ENCODE peak calls at places on chromosomes 2 and 18, in eight cellular contexts. O, H, M, Q, A, V, J and K are unnamed samples.

GRCh38 chr2:219269362-219270054 is 9.7 kb upstream of the DNAJB2 start:
- DNase-seq in H (no peak), J (no peak), O (peak), M (no peak), A (no peak), Q (no peak), V (no peak), K (no peak)

GRCh38 chr2:1618974-1619373 is 125.3 kb downstream of the PXDN start:
- DNase-seq in V (no peak), M (no peak), A (peak), O (no peak), H (no peak), Q (no peak), J (no peak), K (no peak)

GRCh38 chr2:240962371-240963064 is 35.9 kb upstream of the SNED1 start:
- DNase-seq in Q (no peak), M (no peak), O (no peak), V (no peak), H (no peak), J (no peak), A (no peak), K (no peak)

GRCh38 chr2:178865537-178865936 is 58.3 kb upstream of the TTN start:
- DNase-seq in M (no peak), H (no peak), O (no peak), A (no peak), J (no peak), Q (no peak), V (no peak), K (peak)

GRCh38 chr2:28915939-28916338 is 21.5 kb downstream of the WDR43 start:
- DNase-seq in V (no peak), O (peak), H (no peak), Q (no peak), J (no peak), M (no peak), A (no peak), K (no peak)

GRCh38 chr2:133986076-133986837 is 267.6 kb upstream of the MGAT5 start:
- DNase-seq in A (no peak), V (no peak), Q (no peak), M (peak), H (peak), O (peak), J (no peak), K (peak)

GRCh38 chr18:48668466-48669179 is 129.8 kb downstream of the CTIF start:
- DNase-seq in O (no peak), J (no peak), Q (no peak), H (no peak), M (no peak), A (no peak), V (no peak), K (no peak)

GRCh38 chr2:203582468-203582867 is 47.4 kb upstream of the RAPH1 start:
- DNase-seq in Q (no peak), J (no peak), M (peak), O (no peak), V (no peak), H (peak), A (peak), K (peak)

GRCh38 chr2:32947484-32948143 is 861 bp downstream of the LTBP1 start:
- DNase-seq in A (peak), O (peak), Q (peak), J (no peak), H (peak), V (no peak), M (peak), K (peak)

GRCh38 chr2:159661286-159661685 is 44.9 kb upstream of the BAZ2B start:
- DNase-seq in J (no peak), A (no peak), V (no peak), O (no peak), M (peak), H (peak), Q (no peak), K (no peak)

GRCh38 chr2:24201496-24201895 is 26.6 kb downstream of the FAM228A start:
- DNase-seq in O (no peak), M (peak), J (no peak), A (no peak), H (peak), V (no peak), Q (no peak), K (no peak)

GRCh38 chr18:5298156-5298852 is 2.8 kb upstream of the ZBTB14 start:
- DNase-seq in V (no peak), J (no peak), A (no peak), M (no peak), O (no peak), Q (no peak), H (no peak), K (no peak)

GRCh38 chr18:76654536-76654935 is 159.5 kb upstream of the ZNF516 start:
- DNase-seq in A (no peak), M (no peak), Q (no peak), O (no peak), H (no peak), J (no peak), V (no peak), K (no peak)

GRCh38 chr2:233455006-233455405 is 100.7 kb downstream of the DGKD start:
- DNase-seq in H (no peak), Q (no peak), O (no peak), V (no peak), A (no peak), J (no peak), M (no peak), K (no peak)

GRCh38 chr18:31738460-31739407 is 21.9 kb downstream of the SLC25A52 start:
- DNase-seq in M (no peak), H (no peak), V (no peak), O (peak), A (no peak), J (no peak), Q (no peak), K (no peak)

GRCh38 chr2:67476808-67477790 is 80.0 kb downstream of the ETAA1 start:
- DNase-seq in Q (peak), J (peak), H (peak), M (peak), A (peak), O (peak), V (no peak), K (no peak)

GRCh38 chr2:162074579-162074922 is 536 bp upstream of the DPP4 start:
- DNase-seq in V (no peak), M (no peak), J (no peak), Q (no peak), H (no peak), A (no peak), O (peak), K (no peak)

GRCh38 chr2:240412211-240412830 is 23.1 kb upstream of the GPC1 start:
- DNase-seq in H (no peak), M (no peak), A (no peak), O (no peak), J (no peak), Q (no peak), V (no peak), K (no peak)

GRCh38 chr2:142865924-142866323 is 11.5 kb upstream of the KYNU start:
- DNase-seq in A (no peak), J (no peak), H (no peak), Q (peak), M (peak), V (no peak), O (no peak), K (no peak)

GRCh38 chr2:179460530-179460929 is 195.9 kb upstream of the SESTD1 start:
- DNase-seq in J (peak), M (peak), V (no peak), O (peak), H (peak), Q (no peak), A (no peak), K (peak)

GRCh38 chr2:159123786-159124185 is 155.3 kb downstream of the TANC1 start:
- DNase-seq in A (no peak), M (no peak), V (no peak), Q (no peak), J (no peak), H (no peak), O (no peak), K (no peak)

GRCh38 chr2:26396734-26397298 is 4.9 kb upstream of the DRC1 start:
- DNase-seq in J (no peak), V (no peak), Q (no peak), M (no peak), O (no peak), A (no peak), H (no peak), K (no peak)

GRCh38 chr18:54392621-54393023 is 34.9 kb downstream of the C18orf54 start:
- DNase-seq in H (peak), O (peak), J (peak), V (no peak), Q (peak), A (no peak), M (peak), K (no peak)

GRCh38 chr2:69159988-69160387 is 147.0 kb downstream of the ANTXR1 start:
- DNase-seq in A (no peak), J (no peak), M (no peak), V (peak), O (peak), Q (no peak), H (no peak), K (no peak)

GRCh38 chr18:45628979-45629958 is 14.0 kb downstream of the SLC14A2 start:
- DNase-seq in V (no peak), H (peak), O (peak), A (no peak), J (no peak), Q (no peak), M (peak), K (peak)

GRCh38 chr2:85234879-85235278 is 92.9 kb downstream of the TGOLN2 start:
- DNase-seq in Q (no peak), A (no peak), O (no peak), J (no peak), M (no peak), H (no peak), V (no peak), K (no peak)

GRCh38 chr2:241882090-241882625 is 12.6 kb downstream of the RTP5 start:
- DNase-seq in J (no peak), O (no peak), V (no peak), A (peak), H (no peak), Q (peak), M (no peak), K (no peak)

GRCh38 chr2:176082885-176083731 is 654 bp downstream of the EVX2 start:
- DNase-seq in J (no peak), V (no peak), O (no peak), M (no peak), Q (no peak), A (no peak), H (no peak), K (no peak)

GRCh38 chr2:176083796-176084261 is at the start of gene EVX2:
- DNase-seq in J (no peak), H (no peak), M (no peak), O (no peak), V (no peak), Q (no peak), A (no peak), K (no peak)

GRCh38 chr2:176084629-176085119 is 912 bp upstream of the EVX2 start:
- DNase-seq in A (no peak), H (no peak), O (no peak), Q (no peak), V (no peak), J (no peak), M (no peak), K (no peak)

GRCh38 chr2:176085861-176086771 is 2.4 kb upstream of the EVX2 start:
- DNase-seq in M (peak), J (no peak), Q (no peak), H (peak), V (no peak), A (no peak), O (peak), K (no peak)

GRCh38 chr2:176085120-176085788 is 1.5 kb upstream of the EVX2 start:
- DNase-seq in Q (no peak), M (no peak), H (no peak), O (no peak), A (no peak), J (no peak), V (no peak), K (no peak)
- H3K4me3 ChIP-seq in Q (no peak), M (no peak), H (no peak), O (no peak), A (peak), J (peak), V (peak), K (no peak)

DNA sequence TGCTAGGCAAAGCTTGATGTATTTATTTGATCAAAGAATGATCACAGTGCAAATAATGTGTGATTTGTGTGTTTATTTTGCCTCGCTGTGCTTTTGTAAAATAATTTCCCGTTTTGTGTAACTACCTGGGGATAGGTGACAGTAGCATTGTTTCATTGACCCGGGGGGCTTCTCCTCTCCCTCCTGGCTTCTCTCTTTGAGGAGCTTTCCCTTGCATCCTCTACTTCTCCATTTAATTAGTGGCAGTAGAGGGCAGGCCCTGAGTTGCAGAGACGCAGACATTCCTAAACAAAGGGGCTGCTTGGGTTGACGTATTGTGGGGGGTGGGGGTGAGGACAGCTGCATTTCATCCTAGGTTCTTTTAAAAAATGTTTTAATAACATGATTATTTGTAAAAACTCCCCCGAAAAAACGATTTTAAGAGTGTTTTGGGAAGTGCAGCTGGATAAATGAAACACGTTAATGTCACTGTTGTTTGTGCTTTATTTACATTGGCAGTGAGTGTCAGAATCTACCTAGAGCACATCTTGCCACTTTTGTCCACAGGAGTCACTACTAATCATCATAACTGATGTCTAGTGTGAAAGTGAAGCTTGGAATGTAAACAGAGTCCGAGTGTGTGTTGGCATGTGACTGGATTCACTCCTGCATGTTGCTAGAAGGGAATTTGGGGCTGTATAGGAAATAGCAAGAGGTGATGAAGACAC is 2.2 kb downstream of the NEDD4L start:
- DNase-seq in O (peak), V (no peak), J (no peak), H (peak), M (no peak), A (peak), Q (no peak), K (no peak)
- H3K4me3 ChIP-seq in O (peak), V (peak), J (peak), H (peak), M (no peak), A (peak), Q (no peak), K (peak)

DNA sequence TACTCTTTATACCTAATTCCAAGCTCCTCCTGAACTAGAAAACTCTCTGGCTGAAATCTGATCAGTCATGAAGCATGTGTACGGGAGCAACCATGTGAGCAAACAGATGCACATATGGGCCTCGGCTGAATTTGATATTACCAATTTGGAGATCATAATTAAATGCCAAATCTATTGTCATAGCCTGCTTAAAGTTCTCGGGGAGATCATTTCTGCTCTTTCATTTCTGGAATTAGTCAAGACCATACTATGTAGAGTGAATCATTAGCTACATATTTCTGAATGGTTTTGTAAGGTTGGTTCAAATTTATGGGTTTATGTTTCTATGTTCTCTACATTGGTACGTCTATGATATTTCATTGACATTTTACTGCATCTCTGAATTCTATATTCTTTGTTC is 205.5 kb downstream of the UBE2E3 start:
- DNase-seq in H (peak), M (no peak), J (no peak), A (no peak), O (no peak), V (no peak), Q (no peak), K (no peak)
- H3K4me3 ChIP-seq in H (no peak), M (no peak), J (no peak), A (no peak), O (no peak), V (no peak), Q (no peak), K (no peak)

GRCh38 chr2:73928995-73929394 is 2.3 kb downstream of the DGUOK start:
- DNase-seq in H (no peak), J (no peak), V (no peak), Q (no peak), O (no peak), A (no peak), M (no peak), K (no peak)

GRCh38 chr2:73933194-73933593 is 6.5 kb downstream of the DGUOK start:
- DNase-seq in O (peak), M (no peak), H (peak), A (no peak), V (no peak), J (no peak), Q (no peak), K (no peak)

GRCh38 chr2:73927344-73927743 is 664 bp downstream of the DGUOK start:
- DNase-seq in J (no peak), Q (no peak), H (no peak), V (no peak), A (no peak), M (peak), O (no peak), K (no peak)

GRCh38 chr2:73931531-73932500 is 5.1 kb downstream of the DGUOK start:
- DNase-seq in Q (no peak), O (peak), A (no peak), V (no peak), M (no peak), J (no peak), H (peak), K (peak)

GRCh38 chr2:73930386-73930785 is 3.7 kb downstream of the DGUOK start:
- DNase-seq in M (no peak), V (no peak), H (no peak), O (no peak), Q (no peak), A (no peak), J (no peak), K (no peak)
- H3K4me3 ChIP-seq in M (no peak), V (no peak), H (no peak), O (no peak), Q (no peak), A (no peak), J (no peak), K (no peak)